ENCODE peak calls at places on chromosomes 2 and 18, in five cellular contexts. G, C, L, P and R are unnamed samples.

GRCh38 chr2:108938069-108938710 is 50.8 kb downstream of the EDAR start:
- DNase-seq in P (no peak), C (no peak), G (no peak), L (no peak), R (no peak)

GRCh38 chr2:10475811-10476660 is 27.9 kb upstream of the ODC1 start:
- DNase-seq in C (no peak), G (no peak), L (no peak), P (no peak), R (no peak)

GRCh38 chr18:37574113-37574512 is 8.5 kb upstream of the CELF4 start:
- DNase-seq in L (peak), G (no peak), C (no peak), P (no peak), R (no peak)

GRCh38 chr2:215835641-215836040 is 177.7 kb downstream of the MREG start:
- DNase-seq in L (no peak), C (no peak), P (no peak), G (no peak), R (no peak)

GRCh38 chr2:143083636-143084035 is 45.6 kb upstream of the ARHGAP15 start:
- DNase-seq in C (no peak), G (no peak), L (no peak), P (peak), R (no peak)

GRCh38 chr2:169072163-169072925 is 3.0 kb downstream of the DHRS9 start:
- DNase-seq in C (no peak), L (no peak), P (no peak), G (no peak), R (no peak)

GRCh38 chr2:127853667-127854066 is 4.3 kb downstream of the POLR2D start:
- DNase-seq in G (no peak), P (no peak), L (no peak), C (no peak), R (no peak)

GRCh38 chr18:52311331-52311730 is 28.7 kb upstream of the DCC start:
- DNase-seq in C (no peak), L (no peak), P (no peak), G (no peak), R (no peak)

GRCh38 chr2:175414872-175415487 is 233.5 kb upstream of the ATP5MC3 start:
- DNase-seq in C (no peak), G (peak), L (peak), P (peak), R (peak)

GRCh38 chr18:23573948-23574431 is 12.3 kb downstream of the NPC1 start:
- DNase-seq in C (peak), L (no peak), P (peak), G (peak), R (no peak)

GRCh38 chr2:177169810-177170514 is 42.6 kb upstream of the HNRNPA3 start:
- DNase-seq in L (no peak), G (no peak), C (no peak), P (no peak), R (no peak)

GRCh38 chr2:150802648-150803047 is 315.2 kb upstream of the RND3 start:
- DNase-seq in P (no peak), L (no peak), G (no peak), C (no peak), R (no peak)

GRCh38 chr2:234479465-234479864 is 17.4 kb downstream of the ARL4C start:
- DNase-seq in L (no peak), P (no peak), G (no peak), C (no peak), R (no peak)

GRCh38 chr2:101718479-101718878 is 21.0 kb downstream of the MAP4K4 start:
- DNase-seq in G (no peak), P (no peak), L (no peak), C (no peak), R (no peak)

DNA sequence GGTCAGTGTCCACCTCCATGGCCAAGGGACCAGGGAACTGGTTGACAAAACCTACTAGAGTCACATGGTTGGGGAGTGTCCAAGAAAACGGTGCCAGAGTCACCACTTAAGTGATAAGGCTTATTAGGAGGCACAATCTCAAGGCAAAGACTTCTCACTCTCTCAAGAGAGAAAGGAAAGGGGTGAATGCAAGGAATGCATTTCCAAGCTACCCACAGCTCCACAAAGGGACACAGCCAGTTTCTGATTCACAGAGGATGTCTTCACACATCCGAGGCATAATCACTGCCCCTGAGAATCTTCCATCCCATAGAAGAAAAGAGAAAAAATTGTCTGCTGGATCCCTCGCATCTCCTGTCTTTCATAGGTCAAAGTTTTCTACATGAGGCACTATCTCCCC is 269.3 kb downstream of the TNS1 start:
- DNase-seq in C (no peak), P (peak), G (no peak), L (no peak), R (peak)
- H3K4me3 ChIP-seq in C (no peak), P (no peak), G (no peak), L (no peak), R (no peak)

GRCh38 chr2:71832388-71832787 is 315.3 kb downstream of the CYP26B1 start:
- DNase-seq in G (no peak), P (no peak), C (no peak), L (no peak), R (no peak)

GRCh38 chr2:71832844-71833243 is 314.8 kb downstream of the CYP26B1 start:
- DNase-seq in G (no peak), C (no peak), P (no peak), L (no peak), R (no peak)

GRCh38 chr2:71831208-71831577 is 316.5 kb downstream of the CYP26B1 start:
- DNase-seq in C (no peak), P (peak), L (no peak), G (no peak), R (peak)

GRCh38 chr2:71833855-71834554 is 313.7 kb downstream of the CYP26B1 start:
- DNase-seq in P (no peak), C (no peak), G (no peak), L (no peak), R (no peak)

DNA sequence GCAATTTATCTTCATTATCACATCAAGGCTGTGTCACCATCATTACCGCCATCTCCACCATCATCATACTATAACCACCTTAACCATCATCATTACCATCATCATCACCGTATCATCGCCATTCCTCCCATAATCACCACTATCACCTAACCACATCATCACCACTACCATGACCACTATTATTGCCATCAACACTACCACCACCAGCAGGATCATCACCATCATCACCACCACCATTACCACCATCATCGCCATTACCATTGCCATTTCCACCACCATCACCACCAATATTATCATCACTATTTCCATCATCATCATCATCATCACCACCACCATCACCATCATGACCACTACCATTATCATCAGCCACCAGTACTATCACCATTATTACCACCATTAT is 314.4 kb downstream of the CYP26B1 start:
- DNase-seq in G (no peak), L (no peak), P (no peak), C (no peak), R (no peak)
- H3K4me3 ChIP-seq in G (no peak), L (no peak), P (no peak), C (no peak), R (no peak)

GRCh38 chr2:30230479-30230854 is 867 bp upstream of the LBH start:
- DNase-seq in L (peak), G (no peak), C (peak), P (no peak), R (no peak)
- H3K4me3 ChIP-seq in L (peak), G (no peak), C (peak), P (peak), R (peak)

GRCh38 chr2:114577657-114578056 is 135.2 kb downstream of the DPP10 start:
- DNase-seq in L (no peak), C (no peak), P (no peak), G (no peak), R (no peak)
- H3K4me3 ChIP-seq in L (no peak), C (no peak), P (no peak), G (no peak), R (no peak)

DNA sequence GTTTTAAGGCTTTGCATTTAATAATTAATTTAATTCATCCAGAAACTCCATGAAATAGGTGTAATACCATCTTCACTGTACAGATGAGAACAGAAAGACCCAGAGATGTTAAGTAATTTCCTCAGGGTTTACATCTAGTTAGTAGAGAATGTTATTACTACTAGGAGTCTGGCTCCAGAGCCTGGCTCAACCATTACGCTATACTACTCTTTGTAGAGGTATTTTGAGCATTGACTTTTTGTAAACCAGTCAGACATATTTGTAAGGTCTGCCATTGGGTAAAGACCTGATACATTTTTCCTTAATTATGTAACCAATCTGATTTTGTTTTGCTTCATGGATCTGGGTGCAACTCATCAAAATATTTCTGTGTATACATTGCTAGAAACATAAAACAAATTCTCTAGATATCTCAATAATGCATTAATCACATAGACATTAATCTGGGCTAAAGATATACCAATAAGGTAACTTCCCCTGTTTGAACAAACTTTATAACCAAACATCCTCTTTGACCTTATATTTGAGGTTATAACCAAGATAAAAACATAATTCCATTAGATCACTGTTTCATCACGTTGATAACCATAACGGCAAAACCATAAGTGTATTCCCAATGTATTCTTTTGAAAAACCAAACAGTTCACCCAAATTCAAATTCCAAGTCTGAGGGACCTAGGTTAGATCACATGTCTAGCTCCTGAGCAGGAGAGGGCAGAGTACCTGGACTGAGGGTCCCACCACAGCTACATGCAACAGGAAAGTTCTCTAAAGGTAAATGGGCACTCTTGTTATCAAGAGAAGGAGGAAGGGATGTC is 135.0 kb downstream of the IKZF2 start:
- DNase-seq in G (no peak), P (no peak), C (no peak), L (no peak), R (no peak)
- H3K4me3 ChIP-seq in G (no peak), P (no peak), C (no peak), L (no peak), R (no peak)

DNA sequence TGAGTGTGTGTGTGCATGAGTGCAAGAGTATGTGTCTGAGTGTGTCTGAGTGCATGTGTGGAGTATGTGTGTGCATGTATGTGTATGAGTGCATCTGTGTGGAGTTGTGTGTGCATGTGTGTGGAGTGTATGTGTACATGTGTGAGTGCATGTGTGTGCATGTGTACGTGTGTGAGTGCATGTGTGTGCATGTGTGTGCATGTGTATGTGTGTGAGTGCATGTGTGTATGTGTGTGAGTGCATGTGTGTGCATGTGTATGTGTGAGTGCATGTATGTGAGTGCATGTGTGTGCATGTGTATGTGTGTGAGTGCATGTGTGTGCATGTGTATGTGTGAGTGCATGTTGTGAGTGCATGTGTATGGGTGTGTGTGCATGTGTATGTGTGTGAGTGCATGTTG is 23.7 kb downstream of the TOGARAM2 start:
- DNase-seq in C (no peak), L (no peak), G (no peak), P (no peak), R (no peak)
- H3K4me3 ChIP-seq in C (no peak), L (no peak), G (no peak), P (no peak), R (no peak)